ENCODE peak calls at places on chromosomes 5 and 9, in eight cellular contexts. Y, J, U, F, S, I, Q and C are unnamed samples.

GRCh38 chr9:104776787-104777186 is 12.9 kb downstream of the NIPSNAP3B start:
- DNase-seq in Y (no peak), J (peak), U (no peak), F (no peak), S (no peak), I (no peak), Q (no peak), C (no peak)

GRCh38 chr9:99572529-99572928 is 249.2 kb upstream of the NR4A3 start:
- DNase-seq in Y (no peak), J (no peak), U (no peak), F (no peak), S (no peak), I (no peak), Q (no peak), C (no peak)

GRCh38 chr5:14267166-14267838 is 124.2 kb downstream of the TRIO start:
- DNase-seq in Y (peak), J (no peak), U (peak), F (no peak), S (no peak), I (no peak), Q (no peak), C (no peak)

GRCh38 chr5:156475831-156476551 is 149.0 kb downstream of the SGCD start:
- DNase-seq in Y (peak), J (peak), U (peak), F (no peak), S (no peak), I (no peak), Q (peak), C (no peak)

GRCh38 chr9:89502038-89502601 is 4.2 kb upstream of the SEMA4D start:
- DNase-seq in Y (no peak), J (no peak), U (no peak), F (peak), S (no peak), I (no peak), Q (no peak), C (no peak)

GRCh38 chr5:140073296-140073695 is 30.2 kb upstream of the NRG2 start:
- DNase-seq in Y (no peak), J (peak), U (peak), F (no peak), S (no peak), I (no peak), Q (no peak), C (peak)

GRCh38 chr5:7397005-7397546 is 1.1 kb downstream of the ADCY2 start:
- DNase-seq in Y (no peak), J (peak), U (no peak), F (peak), S (no peak), I (no peak), Q (no peak), C (no peak)

GRCh38 chr9:14004110-14004509 is 309.8 kb downstream of the NFIB start:
- DNase-seq in Y (no peak), J (no peak), U (no peak), F (no peak), S (no peak), I (no peak), Q (no peak), C (no peak)

GRCh38 chr9:89177401-89178161 is 1.0 kb downstream of the SHC3 start:
- DNase-seq in Y (no peak), J (peak), U (no peak), F (no peak), S (no peak), I (no peak), Q (no peak), C (peak)

GRCh38 chr5:153425914-153426313 is 64.6 kb upstream of the GRIA1 start:
- DNase-seq in Y (no peak), J (no peak), U (no peak), F (no peak), S (no peak), I (no peak), Q (no peak), C (no peak)